ENCODE peak calls at places on chromosomes 1 and 21, in six cellular contexts. B is right cardiac atrium, M is tibial artery, R is fibroblast of lung, X is A549, Z is uterus. D is an unnamed sample.
A peak's percentile ranks its signal among the peaks of the same experiment; 100 is the strongest.

GRCh38 chr1:241957692-241958494 is at the start of gene BECN2:
- DNase-seq in B (no peak), M (no peak), Z (no peak), X (no peak), R (no peak), D (no peak)

GRCh38 chr1:232704694-232705680 is 75.1 kb upstream of the SIPA1L2 start:
- DNase-seq in Z (peak; percentile 67), X (peak; percentile 38), M (no peak), R (peak; percentile 92), B (no peak), D (no peak)

GRCh38 chr1:178243890-178244289 is 150.0 kb downstream of the RASAL2 start:
- DNase-seq in R (no peak), M (no peak), X (no peak), Z (no peak), B (no peak), D (no peak)

GRCh38 chr1:205547932-205548827 is 43.7 kb downstream of the CDK18 start:
- DNase-seq in M (peak; percentile 52), Z (no peak), R (no peak), B (no peak), X (no peak), D (no peak)

GRCh38 chr1:90434460-90434859 is 282.6 kb downstream of the BARHL2 start:
- DNase-seq in R (no peak), Z (no peak), M (no peak), X (no peak), B (no peak), D (no peak)

GRCh38 chr21:42019101-42019605 is 9.0 kb upstream of the ZBTB21 start:
- DNase-seq in X (no peak), Z (no peak), B (no peak), M (peak; percentile 42), R (no peak), D (no peak)

GRCh38 chr21:17725339-17725738 is 93.8 kb downstream of the C21orf91 start:
- DNase-seq in M (no peak), Z (no peak), B (no peak), X (no peak), R (no peak), D (no peak)

GRCh38 chr1:204834752-204835151 is 35.9 kb upstream of the NFASC start:
- DNase-seq in B (no peak), Z (no peak), R (no peak), X (no peak), M (no peak), D (no peak)

GRCh38 chr1:115726161-115726560 is 42.4 kb downstream of the CASQ2 start:
- DNase-seq in M (no peak), Z (no peak), B (no peak), R (no peak), X (no peak), D (no peak)

GRCh38 chr1:111274653-111275052 is 16.0 kb upstream of the CHIA start:
- DNase-seq in Z (no peak), B (no peak), M (no peak), X (no peak), R (no peak), D (no peak)

GRCh38 chr1:91555074-91555730 is 54.6 kb downstream of the CDC7 start:
- DNase-seq in B (no peak), X (no peak), R (no peak), M (no peak), Z (no peak), D (peak; percentile 29)

GRCh38 chr1:94805912-94806311 is 14.2 kb upstream of the SLC44A3 start:
- DNase-seq in B (peak; percentile 63), X (peak; percentile 26), R (peak; percentile 48), Z (peak; percentile 59), M (no peak), D (peak; percentile 63)

GRCh38 chr1:157286646-157287420 is 148.6 kb upstream of the ETV3 start:
- DNase-seq in R (no peak), M (no peak), X (no peak), B (no peak), Z (no peak), D (no peak)

GRCh38 chr1:54250670-54251069 is 50.7 kb downstream of the MRPL37 start:
- DNase-seq in M (no peak), X (no peak), Z (no peak), R (no peak), B (no peak), D (no peak)

GRCh38 chr1:54246097-54246721 is 46.2 kb downstream of the MRPL37 start:
- DNase-seq in X (no peak), M (no peak), R (no peak), Z (no peak), B (peak; percentile 30), D (no peak)

GRCh38 chr1:54249798-54250497 is 50.0 kb downstream of the MRPL37 start:
- DNase-seq in Z (no peak), M (no peak), X (peak; percentile 71), R (peak; percentile 58), B (peak; percentile 35), D (peak; percentile 79)

GRCh38 chr1:54247858-54248257 is 47.9 kb downstream of the MRPL37 start:
- DNase-seq in B (no peak), R (no peak), M (no peak), X (no peak), Z (no peak), D (no peak)

DNA sequence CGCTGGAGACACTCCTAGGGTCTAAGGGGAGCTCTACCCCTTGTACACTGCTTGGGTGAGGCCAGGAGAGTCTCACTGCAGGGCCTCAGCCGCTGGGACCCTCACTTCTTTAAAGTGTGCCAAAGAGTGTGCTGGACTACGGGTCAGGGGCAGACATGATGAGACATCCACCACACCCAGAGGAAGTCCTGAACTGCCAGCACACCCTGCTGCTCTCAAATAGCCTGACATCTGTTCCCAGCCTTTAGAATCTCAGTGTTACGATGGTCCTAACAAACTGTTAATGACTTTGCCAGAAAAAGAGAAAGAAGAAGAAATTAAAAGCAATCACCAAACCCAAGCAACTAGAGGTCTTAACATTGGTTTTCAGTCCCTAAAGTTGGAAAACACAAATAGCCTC is 49.0 kb downstream of the MRPL37 start:
- DNase-seq in M (no peak), B (no peak), R (no peak), Z (no peak), X (no peak), D (no peak)
- H3K27ac ChIP-seq in M (peak overlapping the region; percentile 11), B (no peak overlapping the region), R (no peak overlapping the region), Z (no peak overlapping the region), X (no peak overlapping the region), D (peak overlapping the region; percentile 74)

GRCh38 chr1:25031601-25031965 is 101.5 kb upstream of the RUNX3 start:
- DNase-seq in Z (no peak), X (no peak), R (no peak), M (no peak), B (no peak), D (no peak)

GRCh38 chr1:25033030-25033827 is 103.2 kb upstream of the RUNX3 start:
- DNase-seq in M (no peak), R (no peak), X (no peak), B (no peak), Z (no peak), D (no peak)

GRCh38 chr1:25033828-25034451 is 103.9 kb upstream of the RUNX3 start:
- DNase-seq in Z (no peak), R (no peak), B (peak; percentile 81), X (no peak), M (peak; percentile 73), D (no peak)

GRCh38 chr1:25030674-25031589 is 100.9 kb upstream of the RUNX3 start:
- DNase-seq in Z (no peak), R (peak; percentile 54), B (no peak), X (no peak), M (no peak), D (no peak)

DNA sequence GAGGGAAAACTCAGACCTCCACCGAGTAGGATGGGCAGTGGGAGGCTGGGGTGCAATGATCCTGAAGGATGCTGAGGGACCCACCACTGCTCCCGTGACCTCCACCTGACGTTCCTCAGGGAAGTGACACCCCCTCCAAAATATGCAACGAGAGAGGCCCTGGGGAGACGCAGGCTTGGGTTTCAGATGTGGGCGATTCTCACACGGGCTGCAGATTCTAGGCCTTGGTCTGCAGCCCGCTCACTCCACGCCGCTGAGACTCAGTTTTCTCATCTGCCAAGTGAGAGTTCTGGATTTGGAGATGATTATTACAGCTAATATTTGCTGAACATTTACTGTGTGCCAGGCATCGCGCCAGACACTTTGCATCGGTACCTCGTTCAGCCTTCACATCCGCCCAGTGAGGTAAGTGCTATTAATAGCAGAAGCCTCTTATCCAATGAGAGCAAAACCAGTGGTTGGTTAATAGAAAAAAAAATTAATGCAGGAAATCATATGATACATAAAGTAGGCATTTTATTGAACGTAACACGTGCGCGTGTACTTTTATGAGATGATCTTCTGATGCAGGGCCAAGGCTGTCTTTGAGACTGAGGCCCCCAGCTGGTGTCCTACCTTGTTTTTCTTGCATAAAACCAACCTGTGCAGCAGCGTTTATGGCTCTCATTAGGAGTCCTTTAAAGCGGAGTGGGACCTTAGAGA is 102.0 kb upstream of the RUNX3 start:
- DNase-seq in X (no peak), R (peak; percentile 74), M (no peak), B (no peak), Z (no peak), D (no peak)
- H3K4me1 ChIP-seq in X (no peaks in the 10 kb centered on the region), R (no peaks in the 10 kb centered on the region), M (no peaks in the 10 kb centered on the region), B (no peaks in the 10 kb centered on the region), Z (no peaks in the 10 kb centered on the region), D (no peaks in the 10 kb centered on the region)

GRCh38 chr1:32394141-32394889 is at the start of gene BSDC1:
- DNase-seq in X (peak; percentile 89), Z (peak; percentile 98), R (peak; percentile 98), M (peak; percentile 99), B (peak; percentile 99), D (peak; percentile 99)
- H3K27ac ChIP-seq in X (peak within 1 kb of the TSS; percentile 89), Z (peak within 1 kb of the TSS; percentile 96), R (peak within 1 kb of the TSS; percentile 94), M (peak within 1 kb of the TSS; percentile 97), B (peak within 1 kb of the TSS; percentile 97), D (peak within 1 kb of the TSS; percentile 78)

GRCh38 chr1:29368936-29369932 is 132.9 kb downstream of the PTPRU start:
- DNase-seq in Z (no peak), M (no peak), R (no peak), B (no peak), X (no peak), D (no peak)

GRCh38 chr1:29364101-29364678 is 127.9 kb downstream of the PTPRU start:
- DNase-seq in R (no peak), B (no peak), Z (no peak), X (no peak), M (no peak), D (no peak)

GRCh38 chr1:29363536-29363935 is 127.2 kb downstream of the PTPRU start:
- DNase-seq in X (no peak), Z (no peak), M (no peak), R (no peak), B (no peak), D (no peak)

GRCh38 chr1:29362764-29363163 is 126.4 kb downstream of the PTPRU start:
- DNase-seq in Z (no peak), R (no peak), X (no peak), M (no peak), B (no peak), D (peak; percentile 26)

DNA sequence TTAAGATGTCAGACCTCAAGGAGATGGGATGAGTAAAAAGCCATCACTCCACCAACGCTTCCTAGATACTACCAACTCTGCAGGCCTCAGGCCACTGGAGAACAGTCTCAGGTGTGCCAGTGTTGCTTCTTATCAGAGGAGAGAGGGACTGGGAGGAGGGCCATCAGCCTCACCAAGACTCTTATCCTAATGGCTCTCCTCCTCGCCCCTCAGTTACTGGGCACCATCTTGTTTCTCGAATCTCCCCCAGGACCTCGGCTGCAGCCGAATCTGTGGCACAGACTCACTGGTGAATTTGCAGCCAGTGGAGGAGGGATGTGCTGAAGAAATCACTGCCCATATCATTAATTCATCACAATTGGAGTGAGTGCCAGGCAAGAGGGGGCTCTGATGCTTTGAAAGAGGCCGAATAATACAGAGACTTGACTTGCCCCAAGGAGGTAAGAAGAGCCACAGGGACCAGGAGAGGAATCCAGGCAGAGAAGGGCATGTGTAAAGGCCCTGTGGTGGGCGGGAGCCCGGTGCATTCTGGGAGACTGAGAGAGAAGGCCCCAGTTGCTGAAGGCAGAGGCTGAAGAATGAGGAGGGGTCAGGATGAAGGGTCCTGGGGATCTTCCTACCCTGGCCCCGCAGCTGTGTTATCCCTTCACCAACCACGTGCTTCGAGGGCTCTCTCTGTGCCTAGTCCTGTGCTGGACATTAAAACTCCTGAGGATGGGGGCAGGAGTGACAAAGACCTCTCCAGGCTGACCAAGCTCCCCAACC is 129.8 kb downstream of the PTPRU start:
- DNase-seq in R (no peak), Z (no peak), M (no peak), B (no peak), X (no peak), D (no peak)
- H3K4me1 ChIP-seq in R (no peaks in the 10 kb centered on the region), Z (no peaks in the 10 kb centered on the region), M (no peaks in the 10 kb centered on the region), B (no peaks in the 10 kb centered on the region), X (no peaks in the 10 kb centered on the region), D (no peaks in the 10 kb centered on the region)